ENCODE peak calls at places on chromosomes 3 and 15, in five cellular contexts. N, P, O, M and H are unnamed samples.

GRCh38 chr3:53806182-53807116 is 39.8 kb downstream of the CHDH start:
- DNase-seq in M (no peak), P (peak; percentile 79), O (no peak), N (peak; percentile 69), H (peak; percentile 52)

GRCh38 chr3:136042608-136043221 is 77.2 kb downstream of the PPP2R3A start:
- DNase-seq in N (no peak), P (peak; percentile 89), M (no peak), O (no peak), H (no peak)

GRCh38 chr3:115800489-115801080 is 177.3 kb downstream of the GAP43 start:
- DNase-seq in M (no peak), O (no peak), N (no peak), P (peak; percentile 57), H (no peak)

GRCh38 chr3:42803800-42804112 is 534 bp downstream of the HIGD1A start:
- DNase-seq in P (peak; percentile 73), M (peak; percentile 33), N (peak; percentile 59), O (peak; percentile 47), H (no peak)

GRCh38 chr3:164460851-164461250 is 617.4 kb downstream of the SI start:
- DNase-seq in N (no peak), P (no peak), O (no peak), M (no peak), H (no peak)

GRCh38 chr3:194443911-194444310 is 42.9 kb downstream of the ATP13A3 start:
- DNase-seq in N (no peak), M (no peak), O (no peak), P (peak; percentile 78), H (no peak)

GRCh38 chr3:71498543-71498942 is 85.0 kb downstream of the FOXP1 start:
- DNase-seq in O (no peak), N (no peak), M (no peak), P (no peak), H (no peak)

GRCh38 chr15:85564686-85565085 is 184.3 kb downstream of the AKAP13 start:
- DNase-seq in O (no peak), N (no peak), P (no peak), M (no peak), H (no peak)

GRCh38 chr3:180329187-180329586 is 272.8 kb upstream of the TTC14 start:
- DNase-seq in N (no peak), P (no peak), M (no peak), O (no peak), H (no peak)

GRCh38 chr15:47206358-47206978 is 510.8 kb upstream of the SEMA6D start:
- DNase-seq in M (no peak), O (no peak), N (no peak), P (no peak), H (no peak)

GRCh38 chr3:87313641-87314040 is 37.3 kb upstream of the POU1F1 start:
- DNase-seq in P (no peak), N (no peak), O (no peak), M (no peak), H (no peak)

GRCh38 chr3:194572944-194573491 is 60.2 kb downstream of the TMEM44 start:
- DNase-seq in M (no peak), P (no peak), O (no peak), N (no peak), H (no peak)

GRCh38 chr3:183644244-183644643 is 8.8 kb downstream of the KLHL24 start:
- DNase-seq in O (no peak), P (no peak), N (no peak), M (no peak), H (no peak)

GRCh38 chr3:99473321-99473751 is 165.1 kb upstream of the COL8A1 start:
- DNase-seq in M (no peak), N (no peak), P (peak; percentile 73), O (no peak), H (no peak)

GRCh38 chr3:123290107-123290930 is 88.6 kb downstream of the SEC22A start:
- DNase-seq in O (no peak), P (no peak), M (no peak), N (no peak), H (peak; percentile 60)

GRCh38 chr3:152472606-152472954 is 203.9 kb downstream of the MBNL1 start:
- DNase-seq in M (no peak), N (no peak), O (no peak), P (no peak), H (no peak)

GRCh38 chr3:28745904-28746617 is 397.4 kb upstream of the AZI2 start:
- DNase-seq in N (no peak), M (no peak), O (no peak), P (peak; percentile 21), H (no peak)

GRCh38 chr15:66842710-66843441 is 140.8 kb downstream of the SMAD6 start:
- DNase-seq in M (peak; percentile 77), P (peak; percentile 89), O (peak; percentile 80), N (peak; percentile 83), H (peak; percentile 91)

GRCh38 chr15:98126326-98127090 is 166.0 kb downstream of the ARRDC4 start:
- DNase-seq in N (no peak), O (no peak), M (no peak), P (no peak), H (no peak)

GRCh38 chr15:31457631-31458526 is 131.2 kb downstream of the KLF13 start:
- DNase-seq in N (no peak), P (peak; percentile 81), M (peak; percentile 7), O (no peak), H (no peak)

GRCh38 chr3:71056327-71056726 is 527.2 kb downstream of the FOXP1 start:
- DNase-seq in O (no peak), M (no peak), P (peak; percentile 32), N (no peak), H (no peak)

GRCh38 chr3:25603703-25604102 is 61.0 kb downstream of the TOP2B start:
- DNase-seq in M (no peak), P (peak; percentile 69), O (no peak), N (no peak), H (no peak)

GRCh38 chr3:20990896-20991295 is 760.1 kb downstream of the ZNF385D start:
- DNase-seq in N (no peak), O (no peak), P (no peak), M (no peak), H (no peak)

GRCh38 chr15:27601239-27601942 is 497.7 kb downstream of the OCA2 start:
- DNase-seq in N (no peak), M (no peak), P (no peak), O (no peak), H (no peak)

GRCh38 chr3:76063019-76063418 is 277.7 kb upstream of the ZNF717 start:
- DNase-seq in P (peak; percentile 90), M (no peak), O (no peak), N (no peak), H (no peak)

GRCh38 chr3:46422617-46423016 is 15.6 kb downstream of the CCRL2 start:
- DNase-seq in P (no peak), O (no peak), M (no peak), N (no peak), H (no peak)

GRCh38 chr3:95348879-95349278 is 1286.0 kb downstream of the NSUN3 start:
- DNase-seq in P (no peak), N (no peak), M (no peak), O (no peak), H (no peak)

GRCh38 chr15:69459063-69459462 is 6.4 kb downstream of the RPLP1 start:
- DNase-seq in M (no peak), O (no peak), N (no peak), P (no peak), H (no peak)

GRCh38 chr3:193743702-193744047 is 150.7 kb downstream of the OPA1 start:
- DNase-seq in P (no peak), O (no peak), N (peak; percentile 39), M (no peak), H (no peak)

GRCh38 chr3:17151598-17152373 is 267.0 kb downstream of the PLCL2 start:
- DNase-seq in O (no peak), M (no peak), N (no peak), P (no peak), H (no peak)

GRCh38 chr3:72273615-72274014 is 488.7 kb upstream of the PROK2 start:
- DNase-seq in N (no peak), O (no peak), P (peak; percentile 86), M (no peak), H (no peak)

GRCh38 chr3:149367021-149367840 is 10.2 kb downstream of the TM4SF1 start:
- DNase-seq in O (no peak), P (no peak), N (no peak), M (no peak), H (no peak)

GRCh38 chr15:90000175-90000923 is 775 bp upstream of the ZNF710 start:
- DNase-seq in P (peak; percentile 52), M (peak; percentile 38), N (peak; percentile 56), O (no peak), H (peak; percentile 72)

GRCh38 chr3:149442845-149443544 is 31.5 kb upstream of the TM4SF4 start:
- DNase-seq in O (no peak), M (no peak), N (no peak), P (peak; percentile 75), H (no peak)

GRCh38 chr15:78206326-78207109 is 27.8 kb downstream of the ACSBG1 start:
- DNase-seq in P (peak; percentile 48), M (no peak), O (no peak), N (no peak), H (no peak)

GRCh38 chr3:184771748-184772147 is 40.2 kb upstream of the VPS8 start:
- DNase-seq in M (no peak), N (no peak), P (no peak), O (no peak), H (no peak)

GRCh38 chr15:63151665-63152064 is 5.6 kb downstream of the RPS27L start:
- DNase-seq in O (no peak), M (no peak), N (no peak), P (no peak), H (no peak)

GRCh38 chr15:76335851-76336253 is 721 bp upstream of the ISL2 start:
- DNase-seq in P (no peak), M (no peak), N (no peak), O (no peak), H (no peak)
- H3K27me3 ChIP-seq in P (peaks cover 84% of the 10 kb centered on the region), M (peaks cover 60% of the 10 kb centered on the region), N (peaks cover 3% of the 10 kb centered on the region), O (peaks cover 95% of the 10 kb centered on the region), H (peaks cover 78% of the 10 kb centered on the region)

DNA sequence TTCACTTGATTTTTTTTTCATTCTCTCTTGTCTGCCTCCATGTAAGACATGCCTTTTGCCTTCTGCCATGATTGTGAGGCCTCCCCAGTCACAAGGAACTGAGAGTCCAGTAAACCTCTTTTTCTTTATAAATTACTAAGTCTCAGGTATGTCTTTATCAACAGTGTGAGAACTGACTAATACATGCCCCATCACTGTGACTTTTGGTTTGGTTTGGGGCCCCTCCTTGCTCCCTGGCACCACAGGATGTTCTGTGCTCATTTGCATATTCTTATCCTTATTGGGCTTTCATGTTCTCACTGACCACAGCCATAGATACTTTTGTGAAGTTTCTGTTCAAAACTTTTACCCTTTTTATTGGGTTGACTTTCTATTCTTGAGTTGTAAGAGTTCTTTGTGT is 3.8 kb upstream of the PRR20G start:
- DNase-seq in M (no peak), N (no peak), P (no peak), O (no peak), H (no peak)
- H3K27me3 ChIP-seq in M (no peaks in the 10 kb centered on the region), N (no peaks in the 10 kb centered on the region), P (peaks cover 9% of the 10 kb centered on the region), O (peaks cover 30% of the 10 kb centered on the region), H (no peaks in the 10 kb centered on the region)

GRCh38 chr3:170907519-170908234 is 760 bp downstream of the EIF5A2 start:
- DNase-seq in M (no peak), P (peak; percentile 47), N (peak; percentile 5), O (no peak), H (peak; percentile 65)
- H3K27me3 ChIP-seq in M (no peaks in the 10 kb centered on the region), P (no peaks in the 10 kb centered on the region), N (no peaks in the 10 kb centered on the region), O (no peaks in the 10 kb centered on the region), H (no peaks in the 10 kb centered on the region)

GRCh38 chr15:93143186-93143585 is 54.2 kb upstream of the RGMA start:
- DNase-seq in M (no peak), P (no peak), N (no peak), O (no peak), H (no peak)
- H3K27me3 ChIP-seq in M (no peaks in the 10 kb centered on the region), P (peaks cover 6% of the 10 kb centered on the region), N (no peaks in the 10 kb centered on the region), O (no peaks in the 10 kb centered on the region), H (no peaks in the 10 kb centered on the region)